ENCODE peak calls at places on chromosomes 6 and 20, in six cellular contexts. X is trophoblast cell, D is IMR-90, N is H9, U is H1, T is neuronal stem cell. R is an unnamed sample.

GRCh38 chr20:1033751-1034419 is 31.8 kb upstream of the RSPO4 start:
- DNase-seq in T (no peak), U (no peak), D (no peak), N (no peak), X (peak), R (no peak)

GRCh38 chr6:4032475-4032874 is 46.5 kb downstream of the FAM217A start:
- DNase-seq in D (no peak), N (no peak), X (no peak), U (no peak), T (no peak), R (no peak)

GRCh38 chr6:8670792-8671191 is 235.4 kb upstream of the SLC35B3 start:
- DNase-seq in U (no peak), D (no peak), N (no peak), X (no peak), T (no peak), R (no peak)

GRCh38 chr6:16758163-16758975 is 2.9 kb downstream of the ATXN1 start:
- DNase-seq in T (peak), X (peak), D (no peak), U (no peak), N (no peak), R (peak)

GRCh38 chr6:93040375-93040774 is 379.0 kb downstream of the EPHA7 start:
- DNase-seq in N (no peak), U (no peak), D (no peak), X (no peak), T (no peak), R (peak)

GRCh38 chr6:133306876-133307275 is 65.7 kb downstream of the EYA4 start:
- DNase-seq in T (no peak), N (no peak), U (no peak), D (no peak), X (no peak), R (no peak)

GRCh38 chr6:11404081-11404480 is 133.5 kb upstream of the TMEM170B start:
- DNase-seq in N (no peak), X (no peak), D (no peak), T (no peak), U (no peak), R (no peak)

GRCh38 chr20:62938105-62938888 is at the start of gene GID8:
- DNase-seq in N (no peak), D (peak), T (no peak), U (no peak), X (peak), R (peak)

GRCh38 chr20:25050082-25050481 is 7.9 kb downstream of the ACSS1 start:
- DNase-seq in X (no peak), T (no peak), N (no peak), D (no peak), U (no peak), R (no peak)

GRCh38 chr6:15948930-15949900 is 179.7 kb upstream of the MYLIP start:
- DNase-seq in X (peak), U (no peak), D (no peak), N (peak), T (no peak), R (peak)

GRCh38 chr6:47264775-47265184 is 44.9 kb downstream of the TNFRSF21 start:
- DNase-seq in D (no peak), X (no peak), N (no peak), T (no peak), U (no peak), R (peak)

GRCh38 chr6:75349262-75349984 is 64.8 kb upstream of the TMEM30A start:
- DNase-seq in X (peak), N (peak), U (peak), T (peak), D (peak), R (peak)

GRCh38 chr20:43446361-43446879 is 11.3 kb upstream of the SRSF6 start:
- DNase-seq in U (no peak), D (no peak), X (no peak), N (no peak), T (no peak), R (no peak)

GRCh38 chr6:100454571-100455229 is 10.0 kb downstream of the SIM1 start:
- DNase-seq in D (no peak), X (no peak), T (no peak), N (no peak), U (no peak), R (no peak)

GRCh38 chr20:46550441-46550840 is at the start of gene OCSTAMP:
- DNase-seq in U (no peak), T (no peak), X (no peak), D (no peak), N (no peak), R (no peak)

GRCh38 chr6:138393871-138394783 is 9.9 kb upstream of the HEBP2 start:
- DNase-seq in N (no peak), U (no peak), T (no peak), X (no peak), D (no peak), R (no peak)

GRCh38 chr6:7203939-7204338 is 96.2 kb downstream of the RREB1 start:
- DNase-seq in N (no peak), T (no peak), U (no peak), X (no peak), D (no peak), R (no peak)

GRCh38 chr20:50447817-50448216 is 62.4 kb upstream of the PTPN1 start:
- DNase-seq in N (no peak), D (no peak), T (no peak), X (no peak), U (no peak), R (no peak)

GRCh38 chr20:50449789-50450492 is 60.2 kb upstream of the PTPN1 start:
- DNase-seq in T (no peak), N (no peak), D (no peak), U (no peak), X (no peak), R (no peak)

GRCh38 chr20:50453533-50453932 is 56.6 kb upstream of the PTPN1 start:
- DNase-seq in D (no peak), T (no peak), U (no peak), X (peak), N (no peak), R (no peak)

GRCh38 chr20:50450493-50450826 is 59.7 kb upstream of the PTPN1 start:
- DNase-seq in X (no peak), D (no peak), N (no peak), T (no peak), U (no peak), R (no peak)

GRCh38 chr20:50450961-50451752 is 59.0 kb upstream of the PTPN1 start:
- DNase-seq in N (peak), D (peak), X (peak), U (peak), T (no peak), R (peak)
- H2AFZ ChIP-seq in N (no peak), D (peak), X (peak), U (peak), T (peak), R (no peak)

GRCh38 chr6:36677059-36677749 is 1.3 kb upstream of the CDKN1A start:
- DNase-seq in T (no peak), X (no peak), N (no peak), U (no peak), D (no peak), R (peak)
- H2BK120ac ChIP-seq in T (peak), X (peak), N (no peak), U (peak), D (peak), R (peak)

GRCh38 chr6:143348531-143348930 is 102.0 kb downstream of the ADAT2 start:
- DNase-seq in U (no peak), N (no peak), D (peak), X (no peak), T (no peak), R (no peak)
- H2AFZ ChIP-seq in U (no peak), N (no peak), D (no peak), X (no peak), T (no peak), R (no peak)

GRCh38 chr6:130136803-130137202 is 85.9 kb downstream of the SAMD3 start:
- DNase-seq in U (no peak), X (no peak), N (no peak), T (no peak), D (peak), R (no peak)
- H2BK120ac ChIP-seq in U (no peak), X (no peak), N (no peak), T (no peak), D (no peak), R (no peak)

GRCh38 chr6:157770946-157771345 is 52.1 kb upstream of the SNX9 start:
- DNase-seq in X (no peak), U (no peak), D (peak), T (no peak), N (no peak), R (no peak)
- H2AFZ ChIP-seq in X (no peak), U (no peak), D (no peak), T (no peak), N (no peak), R (no peak)

GRCh38 chr6:116369540-116370327 is 1.0 kb upstream of the DSE start:
- DNase-seq in D (no peak), U (no peak), N (no peak), X (no peak), T (no peak), R (no peak)

GRCh38 chr6:116373300-116373699 is 2.6 kb downstream of the DSE start:
- DNase-seq in U (no peak), D (peak), T (no peak), N (no peak), X (peak), R (peak)

GRCh38 chr6:116370328-116370716 is 425 bp upstream of the DSE start:
- DNase-seq in U (no peak), T (no peak), N (no peak), D (no peak), X (peak), R (no peak)

GRCh38 chr6:116371384-116372209 is 850 bp downstream of the DSE start:
- DNase-seq in N (peak), X (peak), D (peak), T (peak), U (peak), R (peak)

DNA sequence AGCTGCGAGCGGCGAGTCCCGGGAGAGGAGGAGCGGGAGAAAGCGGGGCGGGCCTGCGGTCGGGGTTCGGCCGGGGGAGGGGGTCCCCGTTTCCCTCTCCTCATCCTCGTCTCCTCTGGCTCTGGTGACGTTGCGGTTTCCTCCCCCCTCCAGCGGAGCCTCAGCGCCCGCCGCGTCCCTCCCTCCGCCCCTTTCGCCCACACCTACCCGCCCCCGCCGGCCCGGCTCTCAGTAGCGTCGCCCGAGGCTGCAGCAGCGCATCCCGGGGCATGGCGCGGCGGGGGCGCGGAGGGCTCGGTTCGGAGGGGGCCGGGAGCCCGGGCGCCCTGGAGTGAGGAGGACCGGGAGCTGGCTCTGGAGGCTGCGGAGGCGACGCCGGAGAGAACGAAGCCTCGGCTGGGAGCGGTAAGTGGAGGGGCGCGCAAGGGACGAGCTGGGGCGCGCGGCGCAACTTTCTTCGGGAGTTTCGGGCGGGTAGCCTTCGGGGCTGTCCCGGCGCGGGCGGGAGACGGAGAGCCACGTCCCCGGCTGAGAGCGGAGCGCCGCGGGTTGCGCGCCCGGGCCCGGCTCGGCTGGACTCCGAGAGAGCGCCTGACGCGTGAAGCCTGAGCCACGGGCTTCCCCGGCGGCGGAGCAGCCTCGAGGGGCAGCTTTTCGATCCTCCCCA is at the start of gene DSE:
- DNase-seq in D (peak), N (peak), T (peak), U (peak), X (peak), R (peak)
- H2BK120ac ChIP-seq in D (peak), N (no peak), T (peak), U (no peak), X (peak), R (peak)

R was measured in mesenchymal stem cell.